ENCODE peak calls at places on chromosomes 13 and 19, in five cellular contexts. Q, C, E, F and Y are unnamed samples.

GRCh38 chr13:21670883-21671792 is at the start of gene FGF9:
- DNase-seq in F (no peak), C (peak; percentile 87), E (peak; percentile 65), Q (no peak), Y (no peak)

GRCh38 chr13:97125810-97126738 is 96.1 kb upstream of the MBNL2 start:
- DNase-seq in E (peak; percentile 55), F (no peak), C (no peak), Q (no peak), Y (no peak)

GRCh38 chr19:6861683-6862286 is 25.6 kb upstream of the ADGRE1 start:
- DNase-seq in Q (no peak), C (no peak), E (no peak), F (no peak), Y (no peak)

GRCh38 chr13:59300347-59301165 is 863.2 kb downstream of the DIAPH3 start:
- DNase-seq in C (no peak), F (no peak), E (no peak), Q (no peak), Y (no peak)

GRCh38 chr19:18014197-18014596 is 6.2 kb downstream of the ARRDC2 start:
- DNase-seq in C (peak; percentile 54), Q (no peak), E (no peak), F (no peak), Y (no peak)

GRCh38 chr19:39112338-39112890 is 13.2 kb upstream of the PAK4 start:
- DNase-seq in C (no peak), Q (peak; percentile 28), F (no peak), E (no peak), Y (peak; percentile 96)

GRCh38 chr19:47124937-47125668 is 5.5 kb upstream of the SAE1 start:
- DNase-seq in F (no peak), E (peak; percentile 88), Q (no peak), C (no peak), Y (no peak)

GRCh38 chr13:58531614-58532013 is 900.1 kb downstream of the PCDH17 start:
- DNase-seq in Q (no peak), E (no peak), F (no peak), C (no peak), Y (no peak)

GRCh38 chr19:3057275-3057714 is 5.0 kb downstream of the TLE5 start:
- DNase-seq in C (peak; percentile 98), Q (no peak), E (peak; percentile 65), F (no peak), Y (no peak)

GRCh38 chr19:3058009-3058820 is 4.1 kb downstream of the TLE5 start:
- DNase-seq in F (no peak), C (peak; percentile 44), Q (no peak), E (no peak), Y (no peak)

GRCh38 chr19:3055741-3056453 is 6.4 kb downstream of the TLE5 start:
- DNase-seq in F (no peak), E (no peak), Q (no peak), C (no peak), Y (no peak)

GRCh38 chr19:3054972-3055740 is 7.1 kb downstream of the TLE5 start:
- DNase-seq in C (no peak), Q (no peak), F (no peak), E (no peak), Y (no peak)

GRCh38 chr19:3056454-3057016 is 5.8 kb downstream of the TLE5 start:
- DNase-seq in E (no peak), F (no peak), Q (no peak), C (no peak), Y (no peak)
- H3K4me3 ChIP-seq in E (no peak overlapping the region), F (no peak overlapping the region), Q (no peak overlapping the region), C (no peak overlapping the region), Y (no peak overlapping the region)

GRCh38 chr13:24745861-24746617 is 17.9 kb upstream of the RNF17 start:
- DNase-seq in Q (no peak), C (no peak), F (no peak), E (no peak), Y (no peak)
- H3K4me3 ChIP-seq in Q (no peak overlapping the region), C (no peak overlapping the region), F (no peak overlapping the region), E (no peak overlapping the region), Y (no peak overlapping the region)

GRCh38 chr19:3108775-3109174 is 14.6 kb downstream of the GNA11 start:
- DNase-seq in C (peak; percentile 78), E (peak; percentile 57), Q (no peak), F (no peak), Y (no peak)

GRCh38 chr19:3111586-3112247 is 17.6 kb downstream of the GNA11 start:
- DNase-seq in C (peak; percentile 29), F (no peak), Q (no peak), E (no peak), Y (no peak)

GRCh38 chr19:3107658-3108057 is 13.5 kb downstream of the GNA11 start:
- DNase-seq in F (no peak), E (no peak), C (peak; percentile 16), Q (no peak), Y (no peak)

GRCh38 chr19:3110126-3110825 is 16.1 kb downstream of the GNA11 start:
- DNase-seq in C (peak; percentile 52), F (no peak), E (no peak), Q (no peak), Y (no peak)

GRCh38 chr19:3109491-3109890 is 15.3 kb downstream of the GNA11 start:
- DNase-seq in E (no peak), C (peak; percentile 58), Q (no peak), F (no peak), Y (no peak)
- H3K4me3 ChIP-seq in E (no peak overlapping the region), C (no peak overlapping the region), Q (no peak overlapping the region), F (no peak overlapping the region), Y (no peak overlapping the region)

DNA sequence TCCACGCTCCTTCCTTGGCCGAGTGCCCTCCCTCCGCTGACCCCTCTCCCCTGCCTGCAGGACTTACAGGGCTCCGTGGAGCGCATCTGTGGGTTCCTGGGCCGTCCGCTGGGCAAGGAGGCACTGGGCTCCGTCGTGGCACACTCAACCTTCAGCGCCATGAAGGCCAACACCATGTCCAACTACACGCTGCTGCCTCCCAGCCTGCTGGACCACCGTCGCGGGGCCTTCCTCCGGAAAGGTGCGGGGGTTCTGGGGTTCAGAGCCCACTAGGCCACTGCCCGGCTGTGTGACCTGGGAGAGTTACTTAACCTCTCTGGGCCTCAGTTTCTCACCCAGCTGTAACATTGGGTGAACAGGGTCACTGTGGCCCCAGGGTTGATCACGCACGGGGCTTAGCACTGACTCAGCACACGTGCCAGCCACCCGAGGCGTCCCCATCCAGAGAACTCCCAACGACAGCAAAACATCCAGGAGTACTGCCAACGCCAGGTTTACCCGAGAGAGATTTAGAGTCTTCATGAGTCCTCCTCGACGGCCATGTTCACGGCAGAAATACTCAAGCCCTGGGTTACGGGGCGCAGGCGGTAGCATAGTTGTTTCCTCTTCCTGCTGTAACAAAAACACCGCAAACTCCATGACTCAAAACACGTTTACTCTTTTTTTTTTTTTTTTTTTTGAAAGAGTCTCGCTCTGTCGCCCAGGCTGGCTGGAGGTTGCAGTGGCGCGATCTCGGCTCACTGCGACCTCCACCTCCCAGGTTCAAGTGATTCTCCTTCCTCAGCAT is 9.7 kb upstream of the SPACA4 start:
- DNase-seq in Q (no peak), E (no peak), C (no peak), F (no peak), Y (no peak)
- H3K4me3 ChIP-seq in Q (no peak overlapping the region), E (no peak overlapping the region), C (no peak overlapping the region), F (no peak overlapping the region), Y (no peak overlapping the region)

GRCh38 chr13:91172160-91172559 is 175.3 kb upstream of the MIR17HG start:
- DNase-seq in Q (no peak), C (no peak), F (no peak), E (no peak), Y (no peak)

GRCh38 chr13:91169641-91170040 is 177.8 kb upstream of the MIR17HG start:
- DNase-seq in E (no peak), Q (no peak), C (no peak), F (no peak), Y (no peak)

GRCh38 chr13:91174886-91175501 is 172.5 kb upstream of the MIR17HG start:
- DNase-seq in C (peak; percentile 38), Q (no peak), F (no peak), E (no peak), Y (no peak)
- H3K4me3 ChIP-seq in C (peak overlapping the region; percentile 31), Q (peak overlapping the region; percentile 53), F (peak overlapping the region; percentile 21), E (no peak overlapping the region), Y (no peak overlapping the region)

GRCh38 chr19:45076029-45076850 is at the start of gene ZNF296:
- DNase-seq in C (peak; percentile 88), E (peak; percentile 21), Q (no peak), F (peak; percentile 26), Y (no peak)

GRCh38 chr19:45079063-45079910 is at the start of gene GEMIN7:
- DNase-seq in F (no peak), E (peak; percentile 63), Q (no peak), C (peak; percentile 89), Y (no peak)

GRCh38 chr19:45078390-45079062 is 534 bp upstream of the GEMIN7 start:
- DNase-seq in F (no peak), E (no peak), C (no peak), Q (no peak), Y (no peak)

GRCh38 chr19:45075215-45076028 is 856 bp downstream of the ZNF296 start:
- DNase-seq in F (peak; percentile 83), E (peak; percentile 30), C (peak; percentile 90), Q (no peak), Y (no peak)

DNA sequence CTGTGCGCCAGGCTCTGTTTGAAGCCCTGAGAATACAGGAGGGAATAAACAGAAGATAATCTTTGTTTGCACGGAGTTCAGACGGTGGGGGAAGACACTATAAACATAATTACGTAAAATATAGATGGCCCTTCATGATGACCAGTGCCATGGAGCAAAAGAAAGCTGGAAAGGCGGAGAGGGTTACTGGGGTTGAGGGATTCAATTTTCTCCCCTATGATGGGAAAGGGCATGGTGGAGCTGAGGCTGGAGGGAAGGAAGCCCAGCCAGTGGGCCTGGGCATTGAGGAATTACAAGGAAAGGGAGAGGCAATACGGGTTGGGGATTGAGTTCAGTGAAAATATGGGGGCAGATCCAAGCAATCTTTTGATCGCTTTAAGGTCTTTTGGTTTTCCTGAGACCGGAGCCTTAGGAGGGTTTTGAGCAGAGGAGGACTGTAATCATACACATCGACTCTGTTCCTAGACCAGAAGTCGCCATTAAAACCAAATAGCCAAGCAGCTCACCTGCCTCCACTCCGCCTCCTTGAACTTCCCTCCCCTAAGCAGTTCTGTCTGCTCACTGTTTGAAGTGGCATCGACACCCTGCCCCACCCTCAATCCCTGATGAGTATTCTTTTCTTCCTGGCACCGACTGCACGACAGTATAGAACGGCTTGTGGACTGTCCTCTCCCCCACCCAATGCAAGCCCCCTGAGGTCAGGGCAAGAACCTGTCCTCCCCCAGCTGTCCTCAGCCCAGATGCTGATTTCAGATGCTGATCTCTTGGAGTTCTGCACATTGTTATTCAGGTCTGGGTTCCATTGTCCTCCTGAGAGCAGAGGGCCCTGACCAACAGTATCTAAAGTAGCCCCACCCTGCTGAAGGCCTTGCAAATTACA is 813 bp upstream of the ZNF296 start:
- DNase-seq in F (no peak), Q (no peak), C (no peak), E (no peak), Y (no peak)
- H3K4me3 ChIP-seq in F (peak overlapping the region; percentile 80), Q (peak overlapping the region; percentile 45), C (peak overlapping the region; percentile 23), E (peak overlapping the region; percentile 62), Y (peak overlapping the region; percentile 53)

GRCh38 chr19:34253711-34254551 is 423 bp upstream of the GARRE1 start:
- DNase-seq in F (peak; percentile 32), C (peak; percentile 94), E (peak; percentile 35), Q (no peak), Y (no peak)

GRCh38 chr19:34256835-34257558 is 2.6 kb downstream of the GARRE1 start:
- DNase-seq in F (no peak), Q (no peak), C (no peak), E (peak; percentile 67), Y (no peak)

GRCh38 chr19:34257559-34257924 is 3.2 kb downstream of the GARRE1 start:
- DNase-seq in C (no peak), Q (no peak), E (no peak), F (no peak), Y (no peak)

GRCh38 chr19:34254552-34255432 is at the start of gene GARRE1:
- DNase-seq in Q (no peak), F (no peak), C (peak; percentile 81), E (no peak), Y (no peak)

GRCh38 chr19:34255546-34255945 is 1.2 kb downstream of the GARRE1 start:
- DNase-seq in C (no peak), F (no peak), Q (no peak), E (no peak), Y (no peak)
- H3K4me3 ChIP-seq in C (peak overlapping the region; percentile 89), F (peak overlapping the region; percentile 94), Q (peak overlapping the region; percentile 86), E (peak overlapping the region; percentile 80), Y (peak overlapping the region; percentile 82)